ENCODE peak calls at places on chromosome 17, in six cellular contexts. L, E, B, M, N and U are unnamed samples.

GRCh38 chr17:57739402-57740224 is 5.5 kb downstream of the CCDC182 start:
- DNase-seq in L (no peak), E (no peak), B (no peak), M (no peak), N (no peak), U (no peak)

GRCh38 chr17:60224064-60224463 is 74.3 kb downstream of the CA4 start:
- DNase-seq in L (no peak), E (no peak), B (no peak), M (no peak), N (no peak), U (no peak)

GRCh38 chr17:40651939-40652338 is 4.3 kb upstream of the SMARCE1 start:
- DNase-seq in L (no peak), E (no peak), B (no peak), M (no peak), N (no peak), U (no peak)

GRCh38 chr17:14320734-14321475 is 20.0 kb downstream of the HS3ST3B1 start:
- DNase-seq in L (no peak), E (no peak), B (no peak), M (no peak), N (no peak), U (no peak)

GRCh38 chr17:51427259-51428255 is 167.2 kb downstream of the UTP18 start:
- DNase-seq in L (no peak), E (no peak), B (no peak), M (peak; percentile 69), N (no peak), U (no peak)

GRCh38 chr17:75412455-75413317 is 7.2 kb upstream of the GRB2 start:
- DNase-seq in L (no peak), E (peak; percentile 68), B (peak; percentile 45), M (peak; percentile 55), N (peak; percentile 71), U (peak; percentile 64)

GRCh38 chr17:7558544-7559306 is at the start of gene TNFSF13:
- DNase-seq in L (no peak), E (peak; percentile 52), B (no peak), M (no peak), N (no peak), U (no peak)

GRCh38 chr17:58341861-58342475 is 10.0 kb downstream of the SUPT4H1 start:
- DNase-seq in L (no peak), E (no peak), B (no peak), M (no peak), N (no peak), U (no peak)

GRCh38 chr17:79117905-79118487 is 43.4 kb downstream of the ENGASE start:
- DNase-seq in L (no peak), E (no peak), B (peak; percentile 60), M (no peak), N (no peak), U (no peak)

GRCh38 chr17:66087073-66087472 is 104.9 kb downstream of the CEP112 start:
- DNase-seq in L (no peak), E (no peak), B (no peak), M (no peak), N (no peak), U (no peak)

GRCh38 chr17:37756060-37756459 is 11.2 kb upstream of the HNF1B start:
- DNase-seq in L (no peak), E (no peak), B (no peak), M (no peak), N (no peak), U (no peak)

GRCh38 chr17:78010759-78011158 is 52.3 kb downstream of the TNRC6C start:
- DNase-seq in L (no peak), E (no peak), B (no peak), M (no peak), N (no peak), U (no peak)

GRCh38 chr17:74748279-74748528 is 224 bp upstream of the NHERF1 start:
- DNase-seq in L (no peak), E (no peak), B (no peak), M (no peak), N (no peak), U (no peak)

GRCh38 chr17:37092041-37092440 is 143.3 kb downstream of the AATF start:
- DNase-seq in L (no peak), E (no peak), B (no peak), M (no peak), N (no peak), U (no peak)

GRCh38 chr17:40058865-40059264 is 3.9 kb upstream of the THRA start:
- DNase-seq in L (no peak), E (no peak), B (no peak), M (no peak), N (no peak), U (no peak)

GRCh38 chr17:44900894-44901293 is 1.6 kb upstream of the EFTUD2 start:
- DNase-seq in L (peak; percentile 43), E (no peak), B (no peak), M (no peak), N (no peak), U (no peak)

GRCh38 chr17:51152766-51153209 is 571 bp upstream of the NME1 start:
- DNase-seq in L (no peak), E (no peak), B (no peak), M (no peak), N (no peak), U (no peak)

GRCh38 chr17:55072910-55073309 is 104.3 kb downstream of the STXBP4 start:
- DNase-seq in L (no peak), E (no peak), B (no peak), M (no peak), N (no peak), U (no peak)

GRCh38 chr17:58006924-58007780 is at the start of gene SRSF1:
- DNase-seq in L (peak; percentile 99), E (peak; percentile 96), B (peak; percentile 95), M (peak; percentile 96), N (peak; percentile 98), U (peak; percentile 95)

GRCh38 chr17:27155866-27156265 is 138.0 kb upstream of the WSB1 start:
- DNase-seq in L (no peak), E (no peak), B (no peak), M (no peak), N (no peak), U (no peak)

GRCh38 chr17:56174421-56174820 is 21.1 kb downstream of the ANKFN1 start:
- DNase-seq in L (no peak), E (no peak), B (no peak), M (no peak), N (no peak), U (no peak)

GRCh38 chr17:15351925-15352324 is 10.5 kb upstream of the TEKT3 start:
- DNase-seq in L (no peak), E (no peak), B (no peak), M (no peak), N (no peak), U (no peak)

GRCh38 chr17:2809337-2809736 is 13.1 kb downstream of the RAP1GAP2 start:
- DNase-seq in L (no peak), E (no peak), B (no peak), M (no peak), N (no peak), U (no peak)

GRCh38 chr17:10107320-10108165 is 90.9 kb downstream of the GAS7 start:
- DNase-seq in L (no peak), E (no peak), B (no peak), M (no peak), N (no peak), U (no peak)

GRCh38 chr17:10111907-10112452 is 86.4 kb downstream of the GAS7 start:
- DNase-seq in L (no peak), E (no peak), B (no peak), M (no peak), N (no peak), U (no peak)

GRCh38 chr17:10106067-10106466 is 92.3 kb downstream of the GAS7 start:
- DNase-seq in L (no peak), E (no peak), B (no peak), M (no peak), N (no peak), U (no peak)

GRCh38 chr17:10105513-10106001 is 92.8 kb downstream of the GAS7 start:
- DNase-seq in L (no peak), E (no peak), B (no peak), M (no peak), N (peak; percentile 60), U (no peak)

GRCh38 chr17:10109146-10109545 is 89.3 kb downstream of the GAS7 start:
- DNase-seq in L (no peak), E (no peak), B (no peak), M (no peak), N (no peak), U (no peak)
- TF ChIP-seq CTCF in L (no peak), E (no peak), B (no peak), M (no peak), N (no peak), U (no peak)

GRCh38 chr17:43332211-43332610 is 66.6 kb upstream of the ARL4D start:
- DNase-seq in L (no peak), E (no peak), B (no peak), M (no peak), N (no peak), U (no peak)

GRCh38 chr17:43334744-43335400 is 63.9 kb upstream of the ARL4D start:
- DNase-seq in L (no peak), E (no peak), B (no peak), M (no peak), N (no peak), U (no peak)

GRCh38 chr17:43329183-43329582 is 69.6 kb upstream of the ARL4D start:
- DNase-seq in L (no peak), E (no peak), B (no peak), M (no peak), N (no peak), U (no peak)

GRCh38 chr17:43330876-43331639 is 67.7 kb upstream of the ARL4D start:
- DNase-seq in L (no peak), E (no peak), B (no peak), M (no peak), N (no peak), U (no peak)

GRCh38 chr17:43333438-43333943 is 65.3 kb upstream of the ARL4D start:
- DNase-seq in L (no peak), E (no peak), B (no peak), M (no peak), N (no peak), U (no peak)
- TF ChIP-seq CTCF in L (no peak), E (no peak), B (no peak), M (no peak), N (no peak), U (no peak)

GRCh38 chr17:20143740-20144139 is 134.6 kb downstream of the SPECC1 start:
- DNase-seq in L (no peak), E (no peak), B (no peak), M (no peak), N (no peak), U (no peak)
- TF ChIP-seq CTCF in L (no peak), E (no peak), B (no peak), M (no peak), N (no peak), U (no peak)

DNA sequence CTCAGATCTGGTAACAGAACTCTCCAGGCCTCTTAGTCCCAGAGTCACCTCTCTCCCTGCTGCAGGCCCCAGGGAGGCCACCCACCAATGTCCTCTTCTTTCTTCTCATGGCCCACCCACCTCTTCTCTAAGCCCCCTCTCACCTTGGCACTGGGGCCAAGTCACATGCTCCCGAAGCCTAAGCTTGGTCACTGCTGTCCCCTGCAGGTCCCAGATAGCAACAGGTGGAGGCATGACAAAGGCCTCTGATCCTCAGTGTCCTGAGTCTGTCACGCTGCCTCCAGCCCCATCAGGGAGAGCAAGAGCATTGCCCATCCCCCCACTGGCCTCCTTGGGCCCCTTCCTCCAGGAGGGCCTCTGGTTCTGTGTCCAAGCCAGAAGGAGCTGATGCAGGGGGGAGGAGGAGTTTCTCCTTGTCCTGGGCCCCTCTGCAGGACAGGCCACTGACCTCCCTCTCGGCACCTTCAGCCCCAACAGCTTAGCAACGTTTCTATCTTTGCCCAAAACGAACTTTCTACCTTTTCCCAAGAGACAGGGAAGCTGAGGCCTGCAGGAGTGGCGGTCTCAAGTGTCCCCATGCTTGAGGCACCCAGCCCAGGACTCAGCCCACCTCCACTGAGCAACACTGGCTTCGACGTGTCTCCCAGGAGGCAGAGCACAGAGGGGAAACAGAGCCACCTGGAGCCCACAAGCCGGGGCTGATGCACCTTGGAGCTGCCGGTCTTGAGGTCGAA is 8.6 kb downstream of the P2RX1 start:
- DNase-seq in L (no peak), E (no peak), B (no peak), M (no peak), N (no peak), U (no peak)
- TF ChIP-seq CTCF in L (no peak), E (peak; percentile 14), B (no peak), M (no peak), N (no peak), U (no peak)